ENCODE peak calls at places on chromosomes 12 and 14, in six cellular contexts. One of them, this sample, is unnamed.

GRCh38 chr14:96158735-96159134 is 45.9 kb upstream of the BDKRB2 start:
- DNase-seq in kidney glomerular epithelial cell: no peak
- DNase-seq in GM23248: no peak
- DNase-seq in right cardiac atrium: no peak
- DNase-seq in activated CD8-positive, alpha-beta memory T cell treated with anti-CD3 and anti-CD28 coated beads for 4 hours: no peak
- DNase-seq in RKO: no peak
- DNase-seq in this sample: no peak

GRCh38 chr14:104985675-104986486 is at the start of gene CLBA1:
- DNase-seq in right cardiac atrium: peak
- DNase-seq in activated CD8-positive, alpha-beta memory T cell treated with anti-CD3 and anti-CD28 coated beads for 4 hours: peak
- DNase-seq in kidney glomerular epithelial cell: peak
- DNase-seq in RKO: peak
- DNase-seq in GM23248: peak
- DNase-seq in this sample: peak

GRCh38 chr14:76829650-76830421 is 3.6 kb downstream of the LRRC74A start:
- DNase-seq in right cardiac atrium: peak
- DNase-seq in kidney glomerular epithelial cell: no peak
- DNase-seq in RKO: no peak
- DNase-seq in activated CD8-positive, alpha-beta memory T cell treated with anti-CD3 and anti-CD28 coated beads for 4 hours: no peak
- DNase-seq in GM23248: no peak
- DNase-seq in this sample: no peak

GRCh38 chr14:20400965-20401593 is 12.2 kb downstream of the TEP1 start:
- DNase-seq in kidney glomerular epithelial cell: peak
- DNase-seq in RKO: peak
- DNase-seq in GM23248: peak
- DNase-seq in right cardiac atrium: no peak
- DNase-seq in activated CD8-positive, alpha-beta memory T cell treated with anti-CD3 and anti-CD28 coated beads for 4 hours: no peak
- DNase-seq in this sample: no peak

GRCh38 chr12:124744659-124745467 is 118.8 kb downstream of the SCARB1 start:
- DNase-seq in right cardiac atrium: no peak
- DNase-seq in activated CD8-positive, alpha-beta memory T cell treated with anti-CD3 and anti-CD28 coated beads for 4 hours: no peak
- DNase-seq in GM23248: peak
- DNase-seq in RKO: peak
- DNase-seq in kidney glomerular epithelial cell: no peak
- DNase-seq in this sample: peak

GRCh38 chr12:21697829-21698630 is 40.4 kb upstream of the LDHB start:
- DNase-seq in RKO: peak
- DNase-seq in kidney glomerular epithelial cell: peak
- DNase-seq in right cardiac atrium: no peak
- DNase-seq in activated CD8-positive, alpha-beta memory T cell treated with anti-CD3 and anti-CD28 coated beads for 4 hours: no peak
- DNase-seq in GM23248: peak
- DNase-seq in this sample: peak

GRCh38 chr12:53828598-53828997 is 76.8 kb upstream of the CISTR start:
- DNase-seq in kidney glomerular epithelial cell: no peak
- DNase-seq in activated CD8-positive, alpha-beta memory T cell treated with anti-CD3 and anti-CD28 coated beads for 4 hours: no peak
- DNase-seq in RKO: no peak
- DNase-seq in GM23248: no peak
- DNase-seq in right cardiac atrium: no peak
- DNase-seq in this sample: no peak

GRCh38 chr14:72675126-72675525 is 218.8 kb downstream of the DPF3 start:
- DNase-seq in activated CD8-positive, alpha-beta memory T cell treated with anti-CD3 and anti-CD28 coated beads for 4 hours: no peak
- DNase-seq in kidney glomerular epithelial cell: no peak
- DNase-seq in GM23248: no peak
- DNase-seq in RKO: no peak
- DNase-seq in right cardiac atrium: no peak
- DNase-seq in this sample: no peak

GRCh38 chr14:105312973-105313372 is 1.6 kb upstream of the PACS2 start:
- DNase-seq in GM23248: no peak
- DNase-seq in right cardiac atrium: peak
- DNase-seq in kidney glomerular epithelial cell: no peak
- DNase-seq in activated CD8-positive, alpha-beta memory T cell treated with anti-CD3 and anti-CD28 coated beads for 4 hours: no peak
- DNase-seq in RKO: no peak
- DNase-seq in this sample: no peak

GRCh38 chr12:13347241-13348043 is 150.9 kb downstream of the EMP1 start:
- DNase-seq in activated CD8-positive, alpha-beta memory T cell treated with anti-CD3 and anti-CD28 coated beads for 4 hours: no peak
- DNase-seq in right cardiac atrium: no peak
- DNase-seq in RKO: peak
- DNase-seq in GM23248: peak
- DNase-seq in kidney glomerular epithelial cell: peak
- DNase-seq in this sample: peak

GRCh38 chr12:116542345-116542950 is 16.7 kb upstream of the MAP1LC3B2 start:
- DNase-seq in right cardiac atrium: no peak
- DNase-seq in kidney glomerular epithelial cell: no peak
- DNase-seq in RKO: no peak
- DNase-seq in GM23248: no peak
- DNase-seq in activated CD8-positive, alpha-beta memory T cell treated with anti-CD3 and anti-CD28 coated beads for 4 hours: no peak
- DNase-seq in this sample: no peak

GRCh38 chr14:91904956-91905645 is 37.8 kb upstream of the TC2N start:
- DNase-seq in activated CD8-positive, alpha-beta memory T cell treated with anti-CD3 and anti-CD28 coated beads for 4 hours: no peak
- DNase-seq in GM23248: no peak
- DNase-seq in right cardiac atrium: no peak
- DNase-seq in RKO: no peak
- DNase-seq in kidney glomerular epithelial cell: no peak
- DNase-seq in this sample: no peak

GRCh38 chr12:16282978-16283377 is 5.5 kb upstream of the SLC15A5 start:
- DNase-seq in right cardiac atrium: no peak
- DNase-seq in RKO: no peak
- DNase-seq in kidney glomerular epithelial cell: no peak
- DNase-seq in activated CD8-positive, alpha-beta memory T cell treated with anti-CD3 and anti-CD28 coated beads for 4 hours: no peak
- DNase-seq in GM23248: no peak
- DNase-seq in this sample: no peak

GRCh38 chr12:4271433-4272013 is 2.0 kb upstream of the CCND2 start:
- DNase-seq in activated CD8-positive, alpha-beta memory T cell treated with anti-CD3 and anti-CD28 coated beads for 4 hours: no peak
- DNase-seq in kidney glomerular epithelial cell: no peak
- DNase-seq in right cardiac atrium: no peak
- DNase-seq in GM23248: peak
- DNase-seq in RKO: peak
- DNase-seq in this sample: no peak

GRCh38 chr12:111166779-111167540 is 201.9 kb downstream of the PHETA1 start:
- DNase-seq in GM23248: no peak
- DNase-seq in right cardiac atrium: peak
- DNase-seq in kidney glomerular epithelial cell: no peak
- DNase-seq in activated CD8-positive, alpha-beta memory T cell treated with anti-CD3 and anti-CD28 coated beads for 4 hours: no peak
- DNase-seq in RKO: no peak
- DNase-seq in this sample: no peak

GRCh38 chr12:24950231-24950834 is 1.4 kb upstream of the BCAT1 start:
- DNase-seq in right cardiac atrium: no peak
- DNase-seq in activated CD8-positive, alpha-beta memory T cell treated with anti-CD3 and anti-CD28 coated beads for 4 hours: no peak
- DNase-seq in RKO: no peak
- DNase-seq in GM23248: no peak
- DNase-seq in kidney glomerular epithelial cell: no peak
- DNase-seq in this sample: no peak

GRCh38 chr12:74349925-74350324 is 187.7 kb upstream of the ATXN7L3B start:
- DNase-seq in activated CD8-positive, alpha-beta memory T cell treated with anti-CD3 and anti-CD28 coated beads for 4 hours: no peak
- DNase-seq in kidney glomerular epithelial cell: no peak
- DNase-seq in GM23248: peak
- DNase-seq in right cardiac atrium: no peak
- DNase-seq in RKO: no peak
- DNase-seq in this sample: peak

GRCh38 chr14:61512026-61512425 is 183.3 kb upstream of the HIF1A start:
- DNase-seq in kidney glomerular epithelial cell: no peak
- DNase-seq in activated CD8-positive, alpha-beta memory T cell treated with anti-CD3 and anti-CD28 coated beads for 4 hours: no peak
- DNase-seq in GM23248: peak
- DNase-seq in RKO: no peak
- DNase-seq in right cardiac atrium: no peak
- DNase-seq in this sample: peak

GRCh38 chr14:92253381-92253894 is 69.5 kb upstream of the SLC24A4 start:
- DNase-seq in RKO: no peak
- DNase-seq in activated CD8-positive, alpha-beta memory T cell treated with anti-CD3 and anti-CD28 coated beads for 4 hours: no peak
- DNase-seq in right cardiac atrium: no peak
- DNase-seq in kidney glomerular epithelial cell: no peak
- DNase-seq in GM23248: no peak
- DNase-seq in this sample: no peak

GRCh38 chr14:102146423-102146822 is 6.7 kb downstream of the WDR20 start:
- DNase-seq in right cardiac atrium: no peak
- DNase-seq in RKO: no peak
- DNase-seq in activated CD8-positive, alpha-beta memory T cell treated with anti-CD3 and anti-CD28 coated beads for 4 hours: no peak
- DNase-seq in GM23248: no peak
- DNase-seq in kidney glomerular epithelial cell: no peak
- DNase-seq in this sample: no peak

GRCh38 chr12:130498589-130499385 is 161.1 kb downstream of the PIWIL1 start:
- DNase-seq in RKO: no peak
- DNase-seq in GM23248: no peak
- DNase-seq in kidney glomerular epithelial cell: no peak
- DNase-seq in right cardiac atrium: no peak
- DNase-seq in activated CD8-positive, alpha-beta memory T cell treated with anti-CD3 and anti-CD28 coated beads for 4 hours: no peak
- DNase-seq in this sample: no peak

GRCh38 chr14:20848316-20848954 is 42.8 kb upstream of the RNASE3 start:
- DNase-seq in right cardiac atrium: no peak
- DNase-seq in kidney glomerular epithelial cell: peak
- DNase-seq in GM23248: peak
- DNase-seq in activated CD8-positive, alpha-beta memory T cell treated with anti-CD3 and anti-CD28 coated beads for 4 hours: no peak
- DNase-seq in RKO: peak
- DNase-seq in this sample: peak

GRCh38 chr12:123519151-123520001 is 14.1 kb downstream of the RILPL1 start:
- DNase-seq in RKO: no peak
- DNase-seq in activated CD8-positive, alpha-beta memory T cell treated with anti-CD3 and anti-CD28 coated beads for 4 hours: no peak
- DNase-seq in right cardiac atrium: peak
- DNase-seq in kidney glomerular epithelial cell: peak
- DNase-seq in GM23248: peak
- DNase-seq in this sample: peak

GRCh38 chr12:51622564-51622963 is 31.5 kb downstream of the SCN8A start:
- DNase-seq in GM23248: peak
- DNase-seq in right cardiac atrium: no peak
- DNase-seq in kidney glomerular epithelial cell: peak
- DNase-seq in RKO: no peak
- DNase-seq in activated CD8-positive, alpha-beta memory T cell treated with anti-CD3 and anti-CD28 coated beads for 4 hours: no peak
- DNase-seq in this sample: peak

GRCh38 chr12:57462307-57463253 is 3.0 kb downstream of the GLI1 start:
- DNase-seq in kidney glomerular epithelial cell: peak
- DNase-seq in right cardiac atrium: peak
- DNase-seq in activated CD8-positive, alpha-beta memory T cell treated with anti-CD3 and anti-CD28 coated beads for 4 hours: peak
- DNase-seq in RKO: peak
- DNase-seq in GM23248: peak
- DNase-seq in this sample: peak

GRCh38 chr14:69363055-69363454 is 35.0 kb downstream of the ERH start:
- DNase-seq in kidney glomerular epithelial cell: no peak
- DNase-seq in activated CD8-positive, alpha-beta memory T cell treated with anti-CD3 and anti-CD28 coated beads for 4 hours: no peak
- DNase-seq in GM23248: peak
- DNase-seq in RKO: no peak
- DNase-seq in right cardiac atrium: peak
- DNase-seq in this sample: peak

GRCh38 chr12:105930612-105931011 is 208.1 kb downstream of the NUAK1 start:
- DNase-seq in activated CD8-positive, alpha-beta memory T cell treated with anti-CD3 and anti-CD28 coated beads for 4 hours: no peak
- DNase-seq in kidney glomerular epithelial cell: no peak
- DNase-seq in right cardiac atrium: no peak
- DNase-seq in RKO: no peak
- DNase-seq in GM23248: no peak
- DNase-seq in this sample: no peak

GRCh38 chr12:95385246-95385645 is 88.7 kb upstream of the METAP2 start:
- DNase-seq in kidney glomerular epithelial cell: no peak
- DNase-seq in activated CD8-positive, alpha-beta memory T cell treated with anti-CD3 and anti-CD28 coated beads for 4 hours: no peak
- DNase-seq in GM23248: peak
- DNase-seq in RKO: no peak
- DNase-seq in right cardiac atrium: no peak
- DNase-seq in this sample: peak

GRCh38 chr12:52735816-52736632 is 32.7 kb upstream of the KRT77 start:
- DNase-seq in RKO: no peak
- DNase-seq in right cardiac atrium: no peak
- DNase-seq in GM23248: no peak
- DNase-seq in activated CD8-positive, alpha-beta memory T cell treated with anti-CD3 and anti-CD28 coated beads for 4 hours: no peak
- DNase-seq in kidney glomerular epithelial cell: no peak
- DNase-seq in this sample: no peak

GRCh38 chr12:85688837-85689236 is 147.4 kb downstream of the RASSF9 start:
- DNase-seq in activated CD8-positive, alpha-beta memory T cell treated with anti-CD3 and anti-CD28 coated beads for 4 hours: no peak
- DNase-seq in right cardiac atrium: no peak
- DNase-seq in GM23248: no peak
- DNase-seq in RKO: no peak
- DNase-seq in kidney glomerular epithelial cell: peak
- DNase-seq in this sample: no peak